ENCODE peak calls at places on chromosomes 5 and 9, in five cellular contexts. M is IMR-90, F is heart left ventricle, J is stomach, G is ovary. H is an unnamed sample.

GRCh38 chr5:133398646-133399081 is 213.7 kb downstream of the FSTL4 start:
- DNase-seq in M (no peak), F (no peak), J (no peak), G (no peak), H (no peak)

GRCh38 chr9:2809692-2810423 is 34.0 kb downstream of the PUM3 start:
- DNase-seq in J (no peak), F (no peak), G (no peak), M (peak; percentile 99), H (no peak)

GRCh38 chr9:119961774-119962408 is 592.7 kb upstream of the BRINP1 start:
- DNase-seq in F (no peak), J (peak; percentile 63), G (peak; percentile 46), M (peak; percentile 29), H (no peak)

GRCh38 chr5:37921452-37921851 is 81.6 kb upstream of the GDNF start:
- DNase-seq in J (no peak), M (no peak), G (no peak), F (no peak), H (no peak)

GRCh38 chr9:112894031-112894430 is 3.4 kb upstream of the SLC46A2 start:
- DNase-seq in G (no peak), F (no peak), M (peak; percentile 33), J (no peak), H (no peak)

GRCh38 chr9:132164604-132165362 is 2.9 kb downstream of the NTNG2 start:
- DNase-seq in J (no peak), M (no peak), G (no peak), F (peak; percentile 28), H (no peak)

GRCh38 chr9:91386765-91387164 is 25.0 kb upstream of the AUH start:
- DNase-seq in G (no peak), M (no peak), J (no peak), F (no peak), H (no peak)

GRCh38 chr9:119841005-119841404 is 471.8 kb upstream of the BRINP1 start:
- DNase-seq in J (no peak), F (no peak), M (no peak), G (no peak), H (no peak)

GRCh38 chr9:123611228-123611627 is 255.2 kb downstream of the CRB2 start:
- DNase-seq in M (peak; percentile 22), J (no peak), G (no peak), F (no peak), H (no peak)

GRCh38 chr5:38905516-38905915 is 59.7 kb downstream of the OSMR start:
- DNase-seq in F (no peak), G (no peak), J (no peak), M (peak; percentile 26), H (no peak)

GRCh38 chr5:77620404-77620803 is 18.1 kb downstream of the OTP start:
- DNase-seq in G (no peak), F (no peak), M (no peak), J (no peak), H (no peak)

GRCh38 chr5:164688437-164688836 is 1183.0 kb downstream of the MAT2B start:
- DNase-seq in G (no peak), F (no peak), M (no peak), J (no peak), H (no peak)

GRCh38 chr5:31688515-31689092 is 49.7 kb downstream of the PDZD2 start:
- DNase-seq in M (no peak), F (no peak), G (no peak), J (no peak), H (no peak)

GRCh38 chr9:118418887-118419620 is 714.9 kb downstream of the TLR4 start:
- DNase-seq in J (no peak), G (no peak), F (no peak), M (no peak), H (no peak)

GRCh38 chr5:174329738-174330137 is 284.2 kb downstream of the NSG2 start:
- DNase-seq in J (no peak), F (no peak), M (peak; percentile 49), G (no peak), H (no peak)

GRCh38 chr5:88256872-88257271 is 11.8 kb downstream of the TMEM161B start:
- DNase-seq in J (no peak), G (no peak), M (no peak), F (no peak), H (no peak)

GRCh38 chr5:181187500-181188213 is 17.3 kb downstream of the TRIM7 start:
- DNase-seq in G (peak; percentile 92), M (peak; percentile 80), F (peak; percentile 79), J (peak; percentile 73), H (peak; percentile 83)

GRCh38 chr9:111866976-111867375 is 29.6 kb upstream of the UGCG start:
- DNase-seq in J (no peak), F (no peak), G (no peak), M (peak; percentile 86), H (no peak)

GRCh38 chr9:4762108-4762888 is 21.3 kb upstream of the AK3 start:
- DNase-seq in F (no peak), G (peak; percentile 77), M (peak; percentile 73), J (peak; percentile 88), H (peak; percentile 73)

GRCh38 chr9:113155911-113156559 is 5.2 kb downstream of the SLC31A2 start:
- DNase-seq in F (no peak), G (no peak), J (no peak), M (no peak), H (no peak)

GRCh38 chr5:137040641-137041340 is 458.3 kb downstream of the SPOCK1 start:
- DNase-seq in G (no peak), F (no peak), J (no peak), M (peak; percentile 24), H (no peak)

GRCh38 chr5:141729387-141730006 is 47.5 kb upstream of the ARAP3 start:
- DNase-seq in J (no peak), M (no peak), F (no peak), G (no peak), H (no peak)

GRCh38 chr9:128215491-128216404 is 12.6 kb downstream of the DNM1 start:
- DNase-seq in J (no peak), M (peak; percentile 84), G (no peak), F (no peak), H (peak; percentile 61)

GRCh38 chr5:151182501-151182900 is 24.9 kb upstream of the ANXA6 start:
- DNase-seq in M (no peak), F (no peak), J (no peak), G (no peak), H (peak; percentile 5)

GRCh38 chr5:6712136-6712581 is 1.1 kb upstream of the TENT4A start:
- DNase-seq in G (peak; percentile 67), M (peak; percentile 73), J (peak; percentile 50), F (peak; percentile 76), H (peak; percentile 50)

GRCh38 chr9:34710023-34710422 is at the start of gene CCL21:
- DNase-seq in M (no peak), G (peak; percentile 73), F (no peak), J (peak; percentile 83), H (peak; percentile 29)

GRCh38 chr9:110115868-110116542 is 92.0 kb downstream of the C9orf152 start:
- DNase-seq in M (peak; percentile 91), J (no peak), F (no peak), G (no peak), H (no peak)

GRCh38 chr5:97545856-97546570 is 363.0 kb upstream of the RIOK2 start:
- DNase-seq in G (no peak), F (no peak), M (peak; percentile 50), J (no peak), H (no peak)

GRCh38 chr9:35605336-35606137 is 475 bp downstream of the TESK1 start:
- DNase-seq in J (no peak), F (no peak), M (no peak), G (peak; percentile 67), H (peak; percentile 44)

GRCh38 chr9:117214416-117214815 is 200.4 kb downstream of the ASTN2 start:
- DNase-seq in J (no peak), M (no peak), G (no peak), F (no peak), H (no peak)

GRCh38 chr9:72680593-72681317 is 159.3 kb downstream of the TMC1 start:
- DNase-seq in G (no peak), J (no peak), F (no peak), M (no peak), H (no peak)
- H3K4me3 ChIP-seq in G (no peak overlapping the region), J (no peak overlapping the region), F (no peak overlapping the region), M (no peak overlapping the region), H (no peak overlapping the region)

GRCh38 chr5:158881076-158881880 is 218.4 kb downstream of the EBF1 start:
- DNase-seq in F (no peak), M (no peak), J (no peak), G (no peak), H (no peak)
- H3K4me1 ChIP-seq in F (peaks cover 33% of the 10 kb centered on the region), M (no peaks in the 10 kb centered on the region), J (no peaks in the 10 kb centered on the region), G (peaks cover 14% of the 10 kb centered on the region), H (no peaks in the 10 kb centered on the region)

DNA sequence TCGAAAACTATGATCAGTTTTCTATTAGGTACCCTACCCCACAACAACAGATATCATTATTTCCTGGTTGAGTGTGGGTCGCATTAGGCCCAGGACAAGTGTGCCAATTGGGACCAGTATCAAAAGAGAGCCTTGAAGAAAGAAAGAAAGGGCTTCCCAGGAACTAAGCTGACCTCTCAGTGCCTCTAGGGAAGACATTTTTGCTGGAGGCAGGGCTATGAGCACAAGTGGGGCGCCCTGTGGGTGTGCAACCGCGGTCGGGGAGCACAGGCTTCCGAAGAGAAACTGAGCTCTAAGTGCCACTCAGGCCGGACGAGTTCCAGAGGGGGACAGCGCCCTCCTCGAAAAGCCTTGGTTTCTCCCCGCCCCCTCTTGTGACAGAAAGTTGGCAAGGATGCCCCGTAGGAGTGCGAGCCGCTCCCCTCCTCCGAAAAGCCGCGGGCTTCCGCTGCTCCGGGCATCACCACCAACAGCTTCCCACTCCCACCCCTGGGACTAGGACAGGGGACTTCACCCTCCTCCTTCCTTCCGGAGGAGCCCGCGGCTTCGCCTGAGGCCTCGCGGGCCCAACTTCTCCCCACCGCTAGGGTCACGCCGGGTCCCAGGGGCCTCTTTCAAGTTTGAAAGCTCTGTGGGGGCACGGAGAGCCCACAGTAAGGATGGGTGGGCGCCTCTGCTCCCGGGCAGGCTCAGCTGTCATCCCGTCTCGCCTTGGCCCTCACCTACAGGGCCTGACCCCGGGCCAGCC is 2.0 kb downstream of the NR2F1-AS1 start:
- DNase-seq in J (no peak), G (peak; percentile 78), F (no peak), M (peak; percentile 72), H (peak; percentile 83)
- TF ChIP-seq POLR2A in J (no peak), G (peak; percentile 24), F (no peak), M (peak; percentile 18), H (peak; percentile 28)

GRCh38 chr9:7799934-7800285 is 332 bp upstream of the DMAC1 start:
- DNase-seq in M (no peak), F (no peak), J (no peak), G (no peak), H (no peak)
- H3K4me3 ChIP-seq in M (peak overlapping the region; percentile 79), F (peak overlapping the region; percentile 92), J (peak overlapping the region; percentile 96), G (peak overlapping the region; percentile 63), H (peak overlapping the region; percentile 85)

GRCh38 chr5:54165687-54166086 is 144.7 kb downstream of the ARL15 start:
- DNase-seq in J (no peak), G (no peak), M (no peak), F (no peak), H (no peak)
- H3K4me1 ChIP-seq in J (no peaks in the 10 kb centered on the region), G (no peaks in the 10 kb centered on the region), M (no peaks in the 10 kb centered on the region), F (no peaks in the 10 kb centered on the region), H (no peaks in the 10 kb centered on the region)